ENCODE peak calls at places on chromosomes 16 and 17, in six cellular contexts. One of them, this sample, is unnamed. For H3K9me3, the result is how much of the 10 kb centered on the place peaks cover.

GRCh38 chr17:33520404-33521032 is 227.4 kb upstream of the ASIC2 start:
- DNase-seq in cardiac muscle cell: peak
- DNase-seq in colonic mucosa: peak
- DNase-seq in endothelial cell of umbilical vein: peak
- DNase-seq in A549: peak
- DNase-seq in PC-3: peak
- DNase-seq in this sample: peak

GRCh38 chr16:66238696-66239095 is 127.8 kb upstream of the CDH5 start:
- DNase-seq in A549: no peak
- DNase-seq in PC-3: no peak
- DNase-seq in cardiac muscle cell: no peak
- DNase-seq in colonic mucosa: no peak
- DNase-seq in endothelial cell of umbilical vein: no peak
- DNase-seq in this sample: no peak

GRCh38 chr17:181213-182163 is at the start of gene DOC2B:
- DNase-seq in PC-3: peak
- DNase-seq in cardiac muscle cell: peak
- DNase-seq in endothelial cell of umbilical vein: peak
- DNase-seq in A549: peak
- DNase-seq in colonic mucosa: peak
- DNase-seq in this sample: peak

GRCh38 chr16:78953526-78953925 is 647.0 kb downstream of the MAF start:
- DNase-seq in colonic mucosa: no peak
- DNase-seq in cardiac muscle cell: no peak
- DNase-seq in A549: no peak
- DNase-seq in PC-3: no peak
- DNase-seq in endothelial cell of umbilical vein: no peak
- DNase-seq in this sample: no peak

GRCh38 chr17:50358177-50358576 is 12.3 kb downstream of the XYLT2 start:
- DNase-seq in colonic mucosa: no peak
- DNase-seq in A549: no peak
- DNase-seq in cardiac muscle cell: no peak
- DNase-seq in endothelial cell of umbilical vein: no peak
- DNase-seq in PC-3: no peak
- DNase-seq in this sample: no peak

GRCh38 chr16:64416232-64417010 is 705.4 kb downstream of the CDH11 start:
- DNase-seq in cardiac muscle cell: peak
- DNase-seq in endothelial cell of umbilical vein: peak
- DNase-seq in colonic mucosa: no peak
- DNase-seq in A549: no peak
- DNase-seq in PC-3: peak
- DNase-seq in this sample: no peak

GRCh38 chr17:72284806-72285205 is 164.0 kb downstream of the SOX9 start:
- DNase-seq in colonic mucosa: no peak
- DNase-seq in PC-3: no peak
- DNase-seq in cardiac muscle cell: no peak
- DNase-seq in endothelial cell of umbilical vein: no peak
- DNase-seq in A549: no peak
- DNase-seq in this sample: no peak

GRCh38 chr17:9120471-9120870 is 99.2 kb downstream of the NTN1 start:
- DNase-seq in cardiac muscle cell: no peak
- DNase-seq in A549: no peak
- DNase-seq in endothelial cell of umbilical vein: no peak
- DNase-seq in colonic mucosa: no peak
- DNase-seq in PC-3: no peak
- DNase-seq in this sample: no peak

GRCh38 chr17:65104541-65104940 is 32.6 kb upstream of the RGS9 start:
- DNase-seq in PC-3: no peak
- DNase-seq in cardiac muscle cell: no peak
- DNase-seq in colonic mucosa: no peak
- DNase-seq in A549: no peak
- DNase-seq in endothelial cell of umbilical vein: no peak
- DNase-seq in this sample: no peak

GRCh38 chr17:66531826-66532439 is 229.5 kb downstream of the PRKCA start:
- DNase-seq in colonic mucosa: no peak
- DNase-seq in A549: no peak
- DNase-seq in cardiac muscle cell: no peak
- DNase-seq in PC-3: no peak
- DNase-seq in endothelial cell of umbilical vein: no peak
- DNase-seq in this sample: no peak

GRCh38 chr16:13909872-13910303 is 10.1 kb upstream of the ERCC4 start:
- DNase-seq in PC-3: peak
- DNase-seq in endothelial cell of umbilical vein: peak
- DNase-seq in cardiac muscle cell: peak
- DNase-seq in A549: no peak
- DNase-seq in colonic mucosa: no peak
- DNase-seq in this sample: peak

GRCh38 chr17:51398647-51399046 is 138.3 kb downstream of the UTP18 start:
- DNase-seq in cardiac muscle cell: no peak
- DNase-seq in colonic mucosa: no peak
- DNase-seq in endothelial cell of umbilical vein: no peak
- DNase-seq in PC-3: no peak
- DNase-seq in A549: no peak
- DNase-seq in this sample: no peak

GRCh38 chr16:81137754-81138153 is 41.6 kb upstream of the GCSH start:
- DNase-seq in A549: no peak
- DNase-seq in endothelial cell of umbilical vein: no peak
- DNase-seq in colonic mucosa: no peak
- DNase-seq in cardiac muscle cell: no peak
- DNase-seq in PC-3: no peak
- DNase-seq in this sample: no peak

GRCh38 chr17:155576-155975 is 18.2 kb downstream of the SCGB1C2 start:
- DNase-seq in A549: no peak
- DNase-seq in PC-3: no peak
- DNase-seq in endothelial cell of umbilical vein: no peak
- DNase-seq in cardiac muscle cell: no peak
- DNase-seq in colonic mucosa: no peak
- DNase-seq in this sample: no peak

GRCh38 chr17:55672585-55673501 is 49.8 kb downstream of the TMEM100 start:
- DNase-seq in endothelial cell of umbilical vein: no peak
- DNase-seq in A549: no peak
- DNase-seq in cardiac muscle cell: peak
- DNase-seq in PC-3: no peak
- DNase-seq in colonic mucosa: no peak
- DNase-seq in this sample: no peak

GRCh38 chr17:78124081-78124835 is 4.3 kb downstream of the TMC6 start:
- DNase-seq in colonic mucosa: no peak
- DNase-seq in endothelial cell of umbilical vein: no peak
- DNase-seq in A549: no peak
- DNase-seq in cardiac muscle cell: no peak
- DNase-seq in PC-3: no peak
- DNase-seq in this sample: no peak

GRCh38 chr17:10668771-10669170 is 11.7 kb upstream of the MYH3 start:
- DNase-seq in PC-3: peak
- DNase-seq in colonic mucosa: no peak
- DNase-seq in cardiac muscle cell: peak
- DNase-seq in endothelial cell of umbilical vein: peak
- DNase-seq in A549: no peak
- DNase-seq in this sample: no peak

GRCh38 chr16:83085660-83086059 is 458.9 kb downstream of the CDH13 start:
- DNase-seq in cardiac muscle cell: no peak
- DNase-seq in colonic mucosa: no peak
- DNase-seq in endothelial cell of umbilical vein: no peak
- DNase-seq in PC-3: no peak
- DNase-seq in A549: no peak
- DNase-seq in this sample: no peak

GRCh38 chr16:89044394-89045180 is 49.1 kb upstream of the ACSF3 start:
- DNase-seq in endothelial cell of umbilical vein: no peak
- DNase-seq in PC-3: no peak
- DNase-seq in colonic mucosa: no peak
- DNase-seq in A549: no peak
- DNase-seq in cardiac muscle cell: no peak
- DNase-seq in this sample: no peak

GRCh38 chr17:57965521-57966160 is 10.4 kb upstream of the CUEDC1 start:
- DNase-seq in A549: no peak
- DNase-seq in colonic mucosa: peak
- DNase-seq in cardiac muscle cell: no peak
- DNase-seq in PC-3: no peak
- DNase-seq in endothelial cell of umbilical vein: no peak
- DNase-seq in this sample: no peak

GRCh38 chr17:69462882-69463281 is 48.4 kb downstream of the MAP2K6 start:
- DNase-seq in cardiac muscle cell: no peak
- DNase-seq in endothelial cell of umbilical vein: no peak
- DNase-seq in A549: no peak
- DNase-seq in PC-3: no peak
- DNase-seq in colonic mucosa: no peak
- DNase-seq in this sample: no peak

GRCh38 chr17:58086953-58087352 is 3.7 kb downstream of the DYNLL2 start:
- DNase-seq in PC-3: no peak
- DNase-seq in colonic mucosa: no peak
- DNase-seq in endothelial cell of umbilical vein: no peak
- DNase-seq in A549: no peak
- DNase-seq in cardiac muscle cell: no peak
- DNase-seq in this sample: no peak

GRCh38 chr17:4706121-4706520 is 2.2 kb upstream of the PELP1 start:
- DNase-seq in colonic mucosa: no peak
- DNase-seq in A549: no peak
- DNase-seq in PC-3: peak
- DNase-seq in endothelial cell of umbilical vein: no peak
- DNase-seq in cardiac muscle cell: no peak
- DNase-seq in this sample: no peak

GRCh38 chr16:29678691-29679267 is at the start of gene QPRT:
- DNase-seq in cardiac muscle cell: peak
- DNase-seq in A549: no peak
- DNase-seq in colonic mucosa: peak
- DNase-seq in endothelial cell of umbilical vein: no peak
- DNase-seq in PC-3: no peak
- DNase-seq in this sample: no peak

GRCh38 chr16:15523092-15523541 is 88.7 kb downstream of the BMERB1 start:
- DNase-seq in endothelial cell of umbilical vein: no peak
- DNase-seq in A549: no peak
- DNase-seq in cardiac muscle cell: no peak
- DNase-seq in PC-3: no peak
- DNase-seq in colonic mucosa: peak
- DNase-seq in this sample: no peak

GRCh38 chr16:35295856-35296255 is 1836.4 kb downstream of the TP53TG3F start:
- DNase-seq in PC-3: no peak
- DNase-seq in endothelial cell of umbilical vein: no peak
- DNase-seq in colonic mucosa: no peak
- DNase-seq in A549: no peak
- DNase-seq in cardiac muscle cell: no peak
- DNase-seq in this sample: no peak
- H3K9me3 ChIP-seq in PC-3: under half
- H3K9me3 ChIP-seq in endothelial cell of umbilical vein: under half
- H3K9me3 ChIP-seq in colonic mucosa: under half
- H3K9me3 ChIP-seq in A549: under half
- H3K9me3 ChIP-seq in cardiac muscle cell: under half
- H3K9me3 ChIP-seq in this sample: under half

GRCh38 chr17:75486951-75487350 is 28.4 kb downstream of the CASKIN2 start:
- DNase-seq in cardiac muscle cell: no peak
- DNase-seq in endothelial cell of umbilical vein: no peak
- DNase-seq in PC-3: no peak
- DNase-seq in A549: no peak
- DNase-seq in colonic mucosa: no peak
- DNase-seq in this sample: no peak
- H3K4me3 ChIP-seq in cardiac muscle cell: no peak
- H3K4me3 ChIP-seq in endothelial cell of umbilical vein: no peak
- H3K4me3 ChIP-seq in PC-3: no peak
- H3K4me3 ChIP-seq in A549: no peak
- H3K4me3 ChIP-seq in colonic mucosa: no peak
- H3K4me3 ChIP-seq in this sample: no peak

DNA sequence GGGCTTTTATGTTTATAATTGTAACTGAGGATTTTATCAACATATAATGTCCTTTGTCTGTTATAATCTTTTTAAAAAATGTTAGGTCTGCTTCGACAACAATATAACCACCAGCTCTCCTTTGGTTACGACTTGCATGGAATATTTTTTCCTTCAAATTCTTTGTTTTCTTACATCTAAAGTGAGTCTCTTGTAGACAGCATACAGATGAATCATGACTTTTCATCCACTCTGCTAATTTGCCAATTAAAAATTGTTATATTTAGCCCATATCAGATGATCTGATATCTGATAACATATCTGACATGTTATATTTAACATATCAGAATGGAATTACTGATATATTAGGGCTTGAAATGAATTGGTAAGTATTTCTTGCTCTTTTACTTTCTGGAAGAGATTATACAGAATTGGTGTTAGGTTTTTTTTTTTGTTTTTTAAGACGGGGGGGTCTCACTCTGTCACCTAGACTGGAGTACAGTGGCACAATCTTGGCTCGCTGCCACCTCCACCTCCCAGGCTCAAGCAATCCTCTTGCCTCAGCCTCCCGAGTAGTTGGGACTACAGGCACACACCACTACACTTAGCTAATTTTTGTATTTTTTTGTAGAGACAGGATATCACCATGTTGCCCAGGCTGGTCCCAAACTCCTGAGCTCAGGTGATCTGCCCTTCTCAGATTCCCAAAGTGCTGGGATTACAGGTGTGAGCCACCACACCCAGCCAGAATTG is 27.5 kb downstream of the TBX21 start:
- DNase-seq in A549: no peak
- DNase-seq in colonic mucosa: no peak
- DNase-seq in PC-3: no peak
- DNase-seq in endothelial cell of umbilical vein: no peak
- DNase-seq in cardiac muscle cell: no peak
- DNase-seq in this sample: no peak
- H3K9me3 ChIP-seq in A549: under half
- H3K9me3 ChIP-seq in colonic mucosa: under half
- H3K9me3 ChIP-seq in PC-3: under half
- H3K9me3 ChIP-seq in endothelial cell of umbilical vein: under half
- H3K9me3 ChIP-seq in cardiac muscle cell: under half
- H3K9me3 ChIP-seq in this sample: under half

DNA sequence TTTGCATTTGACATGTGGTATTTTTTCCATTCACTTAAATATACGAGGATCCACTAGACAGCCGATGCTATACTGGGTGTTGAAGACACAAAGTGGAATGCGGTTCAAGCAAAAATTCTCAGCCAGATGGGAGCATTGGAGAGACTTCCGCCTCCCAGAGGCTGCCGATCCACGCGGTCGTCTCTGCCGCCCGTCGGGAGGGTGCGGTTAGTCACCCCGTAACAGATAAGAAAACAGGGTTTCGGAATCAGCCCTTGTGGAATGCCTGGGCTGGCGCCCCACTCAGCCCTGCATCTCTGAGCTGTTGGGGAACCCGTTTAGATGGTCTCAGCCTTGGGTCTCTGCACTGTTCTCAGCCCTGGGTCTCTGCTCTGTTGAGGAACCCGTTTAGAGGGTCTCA is 7.3 kb downstream of the GSE1 start:
- DNase-seq in endothelial cell of umbilical vein: no peak
- DNase-seq in cardiac muscle cell: no peak
- DNase-seq in colonic mucosa: no peak
- DNase-seq in PC-3: no peak
- DNase-seq in A549: no peak
- DNase-seq in this sample: no peak
- H3K4me3 ChIP-seq in endothelial cell of umbilical vein: no peak
- H3K4me3 ChIP-seq in cardiac muscle cell: no peak
- H3K4me3 ChIP-seq in colonic mucosa: no peak
- H3K4me3 ChIP-seq in PC-3: no peak
- H3K4me3 ChIP-seq in A549: no peak
- H3K4me3 ChIP-seq in this sample: no peak

DNA sequence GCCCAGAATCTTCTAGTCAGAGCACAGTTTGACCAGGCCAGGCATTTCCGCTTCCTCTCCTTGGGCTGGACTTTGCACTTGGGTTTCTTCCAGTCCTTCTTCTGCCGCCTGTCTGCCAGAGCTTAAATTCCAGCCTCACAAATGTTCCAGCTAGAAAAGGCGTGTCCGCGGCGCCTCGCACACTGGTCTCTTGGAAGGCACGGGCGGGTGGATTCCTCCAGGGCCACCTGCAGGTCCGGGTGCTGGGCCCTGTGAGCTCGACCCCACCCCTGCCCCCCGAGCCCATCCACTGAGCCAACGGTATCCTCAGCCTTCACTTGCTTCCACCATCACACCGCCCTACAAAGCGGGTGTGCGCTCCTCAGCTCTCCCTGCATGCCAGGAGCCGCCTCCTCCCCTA is 2026.5 kb downstream of the TP53TG3F start:
- DNase-seq in PC-3: no peak
- DNase-seq in A549: no peak
- DNase-seq in colonic mucosa: no peak
- DNase-seq in cardiac muscle cell: no peak
- DNase-seq in endothelial cell of umbilical vein: no peak
- DNase-seq in this sample: no peak
- H3K9me3 ChIP-seq in PC-3: under half
- H3K9me3 ChIP-seq in A549: under half
- H3K9me3 ChIP-seq in colonic mucosa: under half
- H3K9me3 ChIP-seq in cardiac muscle cell: under half
- H3K9me3 ChIP-seq in endothelial cell of umbilical vein: under half
- H3K9me3 ChIP-seq in this sample: under half

This sample was measured in MG63.